ENCODE peak calls at places on chromosomes 1 and 21, in eight cellular contexts. I is RWPE2; O is body of pancreas; J is stimulated activated naive CD8-positive, alpha-beta T cell treated with anti-CD3 and anti-CD28 coated beads, Interleukin-15, Interleukin-2, amounts not matched to agents 100 U/mL and 50 U/mL, for 24 hours; P is heart right ventricle; L is left ventricle myocardium superior; W is left lobe of liver; E is GM12878. S is an unnamed sample.

GRCh38 chr1:42164551-42165420 is at the start of gene GUCA2A:
- ATAC-seq in I (no peak), O (peak), J (no peak), P (no peak), L (no peak), W (peak), E (no peak), S (no peak)

GRCh38 chr1:1967879-1968278 is 35.7 kb downstream of the CFAP74 start:
- ATAC-seq in I (no peak), O (no peak), J (no peak), P (no peak), L (no peak), W (no peak), E (no peak), S (no peak)

GRCh38 chr1:24203404-24203803 is 16.3 kb upstream of the IFNLR1 start:
- ATAC-seq in I (peak), O (no peak), J (no peak), P (no peak), L (no peak), W (no peak), E (peak), S (peak)

GRCh38 chr1:6998267-6998666 is 213.0 kb downstream of the CAMTA1 start:
- ATAC-seq in I (no peak), O (peak), J (no peak), P (peak), L (peak), W (peak), E (no peak), S (no peak)

GRCh38 chr21:46155514-46156377 is at the start of gene FTCD:
- ATAC-seq in I (no peak), O (no peak), J (no peak), P (no peak), L (no peak), W (peak), E (no peak), S (no peak)

GRCh38 chr1:24952413-24952841 is 22.4 kb upstream of the RUNX3 start:
- ATAC-seq in I (no peak), O (no peak), J (peak), P (no peak), L (no peak), W (no peak), E (peak), S (no peak)

GRCh38 chr1:8465692-8466091 is 147.8 kb downstream of the SLC45A1 start:
- ATAC-seq in I (no peak), O (no peak), J (no peak), P (no peak), L (no peak), W (no peak), E (no peak), S (no peak)

GRCh38 chr1:173603056-173603591 is at the start of gene SLC9C2:
- ATAC-seq in I (no peak), O (peak), J (no peak), P (peak), L (peak), W (peak), E (no peak), S (no peak)

GRCh38 chr1:233919786-233920185 is 15.3 kb downstream of the SLC35F3 start:
- ATAC-seq in I (no peak), O (no peak), J (no peak), P (no peak), L (no peak), W (no peak), E (no peak), S (no peak)

GRCh38 chr1:201276891-201277290 is 6.4 kb upstream of the PKP1 start:
- ATAC-seq in I (no peak), O (no peak), J (no peak), P (no peak), L (no peak), W (no peak), E (no peak), S (no peak)

GRCh38 chr21:46434322-46434958 is 24.3 kb upstream of the DIP2A start:
- ATAC-seq in I (no peak), O (no peak), J (peak), P (no peak), L (no peak), W (peak), E (no peak), S (no peak)

GRCh38 chr1:18668750-18669404 is 38.2 kb downstream of the PAX7 start:
- ATAC-seq in I (peak), O (no peak), J (no peak), P (no peak), L (no peak), W (no peak), E (no peak), S (no peak)

GRCh38 chr1:94609619-94610018 is 68.1 kb upstream of the F3 start:
- ATAC-seq in I (no peak), O (no peak), J (no peak), P (no peak), L (no peak), W (no peak), E (no peak), S (no peak)

GRCh38 chr1:2236695-2237677 is 8.9 kb downstream of the SKI start:
- ATAC-seq in I (no peak), O (no peak), J (no peak), P (no peak), L (no peak), W (no peak), E (no peak), S (peak)

GRCh38 chr1:195026792-195027191 is 1581.4 kb downstream of the KCNT2 start:
- ATAC-seq in I (no peak), O (no peak), J (no peak), P (no peak), L (no peak), W (no peak), E (no peak), S (no peak)

GRCh38 chr1:19643602-19644419 is at the start of gene NBL1:
- ATAC-seq in I (peak), O (peak), J (peak), P (peak), L (peak), W (peak), E (peak), S (peak)

GRCh38 chr1:234647758-234648157 is 37.8 kb upstream of the IRF2BP2 start:
- ATAC-seq in I (peak), O (no peak), J (no peak), P (no peak), L (no peak), W (no peak), E (peak), S (peak)

GRCh38 chr1:2496087-2496622 is 20.1 kb downstream of the PLCH2 start:
- ATAC-seq in I (no peak), O (no peak), J (no peak), P (no peak), L (no peak), W (no peak), E (peak), S (peak)

GRCh38 chr1:41795205-41795762 is 123.4 kb downstream of the HIVEP3 start:
- ATAC-seq in I (peak), O (no peak), J (no peak), P (no peak), L (no peak), W (no peak), E (no peak), S (no peak)

GRCh38 chr1:26743426-26744059 is 44.2 kb upstream of the PIGV start:
- ATAC-seq in I (no peak), O (no peak), J (no peak), P (no peak), L (no peak), W (no peak), E (peak), S (no peak)

GRCh38 chr1:47738560-47739182 is 258.5 kb downstream of the TRABD2B start:
- ATAC-seq in I (peak), O (peak), J (no peak), P (peak), L (peak), W (peak), E (peak), S (no peak)

GRCh38 chr1:102435483-102435882 is 438.8 kb upstream of the OLFM3 start:
- ATAC-seq in I (no peak), O (no peak), J (no peak), P (no peak), L (no peak), W (no peak), E (peak), S (no peak)

GRCh38 chr1:10823000-10823401 is 26.6 kb upstream of the CASZ1 start:
- ATAC-seq in I (no peak), O (no peak), J (no peak), P (peak), L (peak), W (no peak), E (no peak), S (no peak)

GRCh38 chr21:46634427-46634826 is 1.0 kb upstream of the PRMT2 start:
- ATAC-seq in I (no peak), O (no peak), J (peak), P (no peak), L (no peak), W (no peak), E (no peak), S (no peak)

GRCh38 chr1:206686486-206687249 is 2.0 kb downstream of the MAPKAPK2 start:
- ATAC-seq in I (peak), O (no peak), J (no peak), P (peak), L (no peak), W (no peak), E (peak), S (peak)

GRCh38 chr1:239098400-239099037 is 287.8 kb upstream of the CHRM3 start:
- ATAC-seq in I (no peak), O (no peak), J (no peak), P (no peak), L (no peak), W (no peak), E (no peak), S (no peak)

GRCh38 chr1:209755926-209756607 is at the start of gene TRAF3IP3:
- ATAC-seq in I (no peak), O (no peak), J (peak), P (peak), L (peak), W (peak), E (peak), S (peak)

GRCh38 chr1:88744142-88744541 is 60.1 kb downstream of the PKN2 start:
- ATAC-seq in I (no peak), O (no peak), J (peak), P (no peak), L (no peak), W (no peak), E (peak), S (peak)

GRCh38 chr1:43540653-43541071 is 10.0 kb downstream of the PTPRF start:
- ATAC-seq in I (no peak), O (no peak), J (no peak), P (no peak), L (no peak), W (peak), E (no peak), S (no peak)

GRCh38 chr1:29121516-29121937 is 2.2 kb downstream of the TMEM200B start:
- ATAC-seq in I (no peak), O (no peak), J (peak), P (no peak), L (no peak), W (no peak), E (peak), S (peak)

GRCh38 chr1:35301674-35302392 is 33.3 kb downstream of the ZMYM4 start:
- ATAC-seq in I (no peak), O (no peak), J (no peak), P (peak), L (peak), W (peak), E (no peak), S (no peak)

GRCh38 chr1:85343612-85344255 is 67.3 kb upstream of the BCL10 start:
- ATAC-seq in I (peak), O (peak), J (no peak), P (no peak), L (no peak), W (no peak), E (no peak), S (no peak)

GRCh38 chr1:869499-870244 is 54.1 kb upstream of the SAMD11 start:
- ATAC-seq in I (peak), O (peak), J (peak), P (peak), L (peak), W (peak), E (peak), S (peak)

GRCh38 chr1:81679972-81680371 is 120.8 kb upstream of the ADGRL2 start:
- ATAC-seq in I (no peak), O (no peak), J (no peak), P (peak), L (peak), W (peak), E (peak), S (no peak)

GRCh38 chr1:48530727-48531351 is 58.8 kb upstream of the SPATA6 start:
- ATAC-seq in I (peak), O (no peak), J (no peak), P (no peak), L (no peak), W (peak), E (peak), S (no peak)

S was measured in activated CD4-positive, CD25-positive, alpha-beta regulatory T cell treated with anti-CD3 and anti-CD28 coated beads, Interleukin-2, amount 50 U/mL, for 24 hours.